ENCODE peak calls at places on chromosomes 16 and 17, in nine cellular contexts. T is foreskin fibroblast, W is A549, V is B cell, O is glutamatergic neuron, L is brain microvascular endothelial cell, A is DND-41, P is cardiac muscle cell, X is kidney epithelial cell. S is an unnamed sample.

GRCh38 chr17:74222399-74222798 is 9.0 kb downstream of the TTYH2 start:
- DNase-seq in A (no peak), X (no peak), V (no peak), O (no peak), W (no peak), T (no peak), P (no peak), L (no peak), S (no peak)

GRCh38 chr17:12098568-12098967 is 77.9 kb downstream of the MAP2K4 start:
- DNase-seq in A (no peak), O (no peak), T (no peak), W (no peak), X (no peak), L (no peak), V (no peak), P (no peak), S (no peak)

GRCh38 chr17:74861554-74862107 is 1.9 kb upstream of the GRIN2C start:
- DNase-seq in W (no peak), O (no peak), X (no peak), L (no peak), V (no peak), A (no peak), T (no peak), P (no peak), S (no peak)

GRCh38 chr17:9217151-9218067 is 196.1 kb downstream of the NTN1 start:
- DNase-seq in O (no peak), P (peak), L (peak), V (no peak), W (no peak), X (no peak), A (no peak), T (peak), S (no peak)

GRCh38 chr16:14538604-14539003 is 91.5 kb downstream of the PARN start:
- DNase-seq in W (no peak), L (no peak), A (no peak), T (no peak), V (no peak), P (no peak), O (no peak), X (no peak), S (no peak)

GRCh38 chr17:67376509-67376891 is 581 bp upstream of the PITPNC1 start:
- DNase-seq in V (no peak), X (no peak), L (peak), T (no peak), A (no peak), P (peak), O (no peak), W (no peak), S (no peak)

GRCh38 chr16:4452674-4453073 is 21.8 kb downstream of the NMRAL1 start:
- DNase-seq in T (no peak), O (no peak), A (no peak), W (no peak), X (no peak), P (no peak), V (no peak), L (no peak), S (no peak)

GRCh38 chr17:16639438-16639837 is 14.2 kb downstream of the ZNF624 start:
- DNase-seq in X (no peak), A (no peak), T (no peak), O (no peak), W (no peak), L (no peak), P (no peak), V (no peak), S (no peak)

GRCh38 chr17:35645923-35646322 is 58.8 kb downstream of the AP2B1 start:
- DNase-seq in W (no peak), X (no peak), L (no peak), V (no peak), O (no peak), T (no peak), P (no peak), A (no peak), S (no peak)

GRCh38 chr16:54459509-54460235 is 173.1 kb upstream of the IRX3 start:
- DNase-seq in O (no peak), P (no peak), W (no peak), L (no peak), T (peak), X (no peak), V (no peak), A (no peak), S (no peak)

GRCh38 chr17:65920996-65921395 is 270.9 kb downstream of the CEP112 start:
- DNase-seq in V (no peak), L (no peak), T (no peak), A (no peak), P (no peak), W (no peak), O (no peak), X (no peak), S (no peak)

GRCh38 chr16:67284699-67285646 is 5.6 kb downstream of the PLEKHG4 start:
- DNase-seq in P (peak), V (no peak), A (no peak), L (no peak), X (no peak), W (peak), T (no peak), O (peak), S (no peak)

DNA sequence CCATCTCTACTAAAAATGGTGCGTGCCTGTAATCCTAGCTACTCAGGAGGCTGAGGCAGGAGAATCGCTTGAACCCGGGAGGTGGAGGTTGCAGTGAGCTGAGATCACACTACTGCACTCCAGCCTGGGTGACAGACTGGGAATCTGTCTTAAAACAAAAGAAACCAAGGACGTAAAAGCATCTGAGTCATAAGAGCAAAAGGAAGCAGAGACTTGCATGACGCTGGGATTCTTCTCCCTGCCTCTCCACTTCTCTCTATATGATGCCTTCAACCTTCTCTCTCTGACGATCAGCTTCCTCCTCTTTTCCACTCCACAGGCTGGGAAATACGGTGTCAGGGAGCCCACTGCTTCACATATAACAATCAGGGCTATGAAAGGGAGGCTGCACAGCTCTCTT is 43.2 kb upstream of the CCL1 start:
- DNase-seq in O (no peak), T (no peak), P (no peak), W (no peak), V (no peak), L (no peak), X (no peak), A (no peak), S (no peak)
- TF ChIP-seq CTCF in O (no peak), T (no peak), P (no peak), W (no peak), V (no peak), L (no peak), X (no peak), A (no peak), S (no peak)

DNA sequence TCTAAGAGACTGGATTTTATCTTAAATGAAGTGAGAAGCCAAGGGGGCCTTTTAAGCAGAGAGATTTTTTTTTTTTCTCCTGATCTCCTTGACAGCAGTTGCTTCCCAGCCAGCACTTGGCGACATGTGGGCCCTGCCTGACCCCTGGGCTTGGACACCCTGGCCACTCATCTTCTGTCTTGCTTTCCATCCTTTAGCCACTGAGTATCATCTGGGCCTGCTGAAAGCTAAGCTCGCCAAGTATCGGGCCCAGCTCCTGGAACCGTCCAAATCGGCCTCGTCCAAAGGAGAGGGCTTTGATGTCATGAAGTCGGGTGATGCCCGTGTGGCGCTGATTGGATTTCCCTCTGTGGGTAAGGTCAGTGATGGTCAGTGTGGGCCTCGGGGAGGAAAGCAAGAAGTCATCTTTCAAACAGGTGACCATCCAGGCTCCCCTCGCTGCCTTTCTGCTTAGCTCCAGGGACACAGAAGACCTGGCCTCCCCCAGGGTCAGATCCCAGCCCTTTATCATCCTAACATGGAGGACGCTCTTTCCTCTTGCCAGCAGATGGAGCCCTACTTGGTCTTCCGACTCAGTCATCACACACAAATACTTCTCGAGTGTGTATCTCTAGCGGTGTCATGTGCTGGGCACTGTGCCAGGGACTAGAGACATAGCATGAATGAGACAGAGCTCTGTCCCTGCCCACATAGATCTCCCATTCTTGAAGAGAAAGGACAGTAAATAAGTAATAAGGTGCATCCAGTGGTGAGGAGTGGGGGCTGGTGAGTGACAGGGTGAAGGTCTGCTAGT is 6.1 kb downstream of the DRG2 start:
- DNase-seq in P (peak), V (no peak), X (no peak), T (peak), W (peak), O (no peak), A (peak), L (peak), S (no peak)
- TF ChIP-seq CTCF in P (peak), V (no peak), X (peak), T (peak), W (peak), O (peak), A (peak), L (peak), S (no peak)

GRCh38 chr16:51666074-51666473 is 515.0 kb upstream of the SALL1 start:
- DNase-seq in W (no peak), X (no peak), V (no peak), L (no peak), A (no peak), O (no peak), T (no peak), P (no peak), S (no peak)

GRCh38 chr16:51670527-51670926 is 519.5 kb upstream of the SALL1 start:
- DNase-seq in A (no peak), T (no peak), P (no peak), L (no peak), V (no peak), O (no peak), X (no peak), W (no peak), S (no peak)

GRCh38 chr16:51666821-51667220 is 515.8 kb upstream of the SALL1 start:
- DNase-seq in L (no peak), X (no peak), A (no peak), W (no peak), V (no peak), P (no peak), T (no peak), O (no peak), S (no peak)

GRCh38 chr16:51665599-51665998 is 514.5 kb upstream of the SALL1 start:
- DNase-seq in L (no peak), W (no peak), T (no peak), V (no peak), X (no peak), A (no peak), O (no peak), P (no peak), S (no peak)
- TF ChIP-seq CTCF in L (no peak), W (no peak), T (no peak), V (no peak), X (no peak), A (no peak), O (no peak), P (no peak), S (no peak)

GRCh38 chr16:20349615-20350014 is 2.9 kb downstream of the UMOD start:
- DNase-seq in T (no peak), X (no peak), V (no peak), A (no peak), O (no peak), P (no peak), W (no peak), L (no peak), S (no peak)
- TF ChIP-seq CTCF in T (no peak), X (peak), V (no peak), A (no peak), O (peak), P (no peak), W (no peak), L (no peak), S (no peak)

DNA sequence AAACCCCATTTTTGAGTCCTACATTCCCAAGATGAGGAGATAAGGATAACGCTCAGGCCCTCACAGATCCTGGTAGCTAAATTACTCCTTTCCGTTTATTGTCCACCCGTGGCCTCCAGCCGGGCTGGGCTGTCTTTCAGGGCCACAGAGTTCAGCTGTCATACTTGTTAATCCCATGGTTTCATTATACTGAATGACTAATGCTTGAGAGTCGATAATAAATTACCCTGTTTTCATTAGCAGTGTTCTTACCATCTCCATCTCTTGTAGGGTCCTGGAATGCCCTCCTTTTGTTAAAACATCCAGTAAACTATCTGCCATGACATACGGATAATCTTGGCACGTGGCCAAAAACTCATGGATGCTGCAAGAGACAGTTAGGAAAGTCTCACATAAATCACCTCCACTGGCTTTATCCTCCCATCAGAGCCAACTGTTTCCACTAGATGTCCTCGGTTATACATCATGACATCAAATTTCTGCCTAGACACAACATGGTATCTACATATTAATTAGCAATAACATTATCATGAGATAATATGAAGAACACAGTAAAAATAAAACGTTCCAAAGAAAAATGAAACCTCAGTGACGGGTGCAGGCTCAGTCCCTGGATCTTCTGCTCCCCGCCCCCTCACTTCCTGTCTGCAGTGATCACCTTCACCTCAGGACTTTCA is 45.3 kb downstream of the BRD7 start:
- DNase-seq in X (no peak), O (no peak), A (no peak), P (peak), W (peak), L (peak), T (peak), V (no peak), S (no peak)
- TF ChIP-seq CTCF in X (peak), O (no peak), A (peak), P (peak), W (peak), L (peak), T (no peak), V (peak), S (no peak)

DNA sequence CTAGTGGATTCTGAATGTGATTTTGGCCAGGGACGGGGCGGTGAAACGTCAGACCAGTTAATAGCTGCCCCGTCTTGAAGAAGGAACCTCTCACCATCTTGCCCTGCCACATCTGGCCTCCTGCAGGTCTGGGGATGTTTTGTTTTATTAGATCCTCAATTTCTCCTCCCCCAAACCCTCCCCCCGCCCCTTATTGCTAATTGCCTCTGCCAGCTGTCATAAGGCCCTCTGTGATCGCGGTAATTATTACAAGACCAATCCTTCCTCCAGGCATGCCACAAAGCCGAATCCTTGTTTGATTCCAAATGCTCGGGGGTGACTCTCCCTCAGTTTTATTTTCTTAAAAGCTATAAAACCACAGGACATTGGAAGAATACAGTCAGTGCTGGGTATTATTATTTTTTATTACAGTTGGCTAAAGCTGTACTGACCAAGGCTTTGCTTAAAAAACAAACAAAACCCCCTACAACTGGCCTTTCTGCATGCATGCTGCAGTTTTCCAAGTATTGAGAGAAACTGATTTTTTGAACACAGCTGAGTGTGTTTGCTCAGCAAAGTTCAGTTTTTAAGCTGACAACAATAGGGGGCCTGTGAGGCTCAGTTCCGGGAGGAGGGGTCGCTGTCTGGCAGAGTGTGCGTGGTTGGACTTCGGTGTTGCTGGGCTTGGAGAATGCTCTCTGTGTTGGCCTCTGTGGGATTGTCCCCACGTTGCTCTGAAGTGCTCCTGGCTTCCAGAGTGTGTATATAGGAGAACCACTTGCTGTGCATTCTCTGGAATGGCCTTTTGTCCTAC is 1.7 kb downstream of the KSR1 start:
- DNase-seq in P (peak), A (no peak), O (peak), V (no peak), X (no peak), L (no peak), W (no peak), T (no peak), S (no peak)
- TF ChIP-seq CTCF in P (no peak), A (no peak), O (no peak), V (no peak), X (no peak), L (no peak), W (no peak), T (no peak), S (no peak)

GRCh38 chr17:69373069-69373468 is 41.4 kb upstream of the MAP2K6 start:
- DNase-seq in X (no peak), O (no peak), W (no peak), L (no peak), V (no peak), T (no peak), A (no peak), P (no peak), S (no peak)

GRCh38 chr17:69363488-69364210 is 36.7 kb upstream of the ABCA5 start:
- DNase-seq in O (no peak), V (no peak), X (no peak), W (no peak), P (no peak), A (no peak), L (no peak), T (no peak), S (no peak)

GRCh38 chr17:69367298-69367697 is 40.4 kb upstream of the ABCA5 start:
- DNase-seq in X (no peak), V (no peak), A (no peak), T (no peak), P (peak), L (no peak), O (no peak), W (no peak), S (no peak)
- TF ChIP-seq CTCF in X (no peak), V (no peak), A (no peak), T (no peak), P (no peak), L (no peak), O (no peak), W (no peak), S (no peak)

S was measured in CD14-positive monocyte.